ENCODE peak calls at places on chromosomes 11 and 22, in eight cellular contexts. L is progenitor cell of endocrine pancreas, O is astrocyte of the spinal cord, A is adrenal gland, E is gastrocnemius medialis, Z is osteoblast, D is A549, M is GM06990. C is an unnamed sample.

GRCh38 chr11:96012086-96012824 is 88.3 kb upstream of the MTMR2 start:
- DNase-seq in L (no peak), O (peak; percentile 87), Z (peak; percentile 87), D (peak; percentile 51), A (peak; percentile 26), M (peak; percentile 56), E (no peak), C (peak; percentile 60)

GRCh38 chr22:47295226-47295901 is 532.9 kb downstream of the TBC1D22A start:
- DNase-seq in A (no peak), L (no peak), M (no peak), E (no peak), O (no peak), Z (peak; percentile 68), D (no peak), C (no peak)

GRCh38 chr11:72773291-72773690 is 20.6 kb downstream of the STARD10 start:
- DNase-seq in D (no peak), L (no peak), M (no peak), A (peak; percentile 84), E (peak; percentile 59), O (peak; percentile 85), Z (peak; percentile 99), C (no peak)

GRCh38 chr22:34960005-34960404 is 106.0 kb upstream of the ISX start:
- DNase-seq in D (no peak), Z (no peak), M (no peak), A (no peak), L (no peak), O (no peak), E (no peak), C (no peak)

GRCh38 chr11:8913961-8914660 is 3.1 kb downstream of the AKIP1 start:
- DNase-seq in L (no peak), A (peak; percentile 43), D (peak; percentile 40), E (no peak), Z (peak; percentile 86), M (no peak), O (peak; percentile 41), C (peak; percentile 36)

GRCh38 chr11:62788991-62789390 is 1.8 kb downstream of the TMEM179B start:
- DNase-seq in M (no peak), A (no peak), O (no peak), L (no peak), Z (no peak), E (no peak), D (no peak), C (no peak)

GRCh38 chr22:38413085-38414008 is 41.7 kb downstream of the KCNJ4 start:
- DNase-seq in A (peak; percentile 35), Z (peak; percentile 94), O (no peak), L (no peak), M (no peak), E (no peak), D (no peak), C (no peak)

GRCh38 chr11:24324211-24324610 is 172.6 kb upstream of the LUZP2 start:
- DNase-seq in Z (peak; percentile 21), E (no peak), M (no peak), A (no peak), D (no peak), L (no peak), O (peak; percentile 43), C (no peak)

GRCh38 chr11:7657306-7658025 is 15.8 kb downstream of the CYB5R2 start:
- DNase-seq in Z (peak; percentile 88), M (no peak), D (peak; percentile 49), A (peak; percentile 72), O (peak; percentile 25), L (no peak), E (peak; percentile 45), C (peak; percentile 64)

GRCh38 chr11:1650034-1650917 is 20.7 kb downstream of the KRTAP5-5 start:
- DNase-seq in E (no peak), L (no peak), O (no peak), D (no peak), M (no peak), Z (peak; percentile 71), A (no peak), C (no peak)

GRCh38 chr11:74952752-74953151 is 3.7 kb downstream of the SPCS2 start:
- DNase-seq in D (no peak), E (no peak), A (no peak), Z (no peak), L (no peak), O (no peak), M (no peak), C (no peak)

GRCh38 chr11:8352090-8352489 is 88.4 kb upstream of the LMO1 start:
- DNase-seq in Z (no peak), E (no peak), M (no peak), A (no peak), L (no peak), D (no peak), O (no peak), C (no peak)

GRCh38 chr22:39651783-39652058 is 81.2 kb downstream of the CACNA1I start:
- DNase-seq in O (no peak), A (no peak), D (no peak), Z (no peak), M (no peak), E (no peak), L (no peak), C (no peak)

GRCh38 chr11:2220173-2220771 is 48.7 kb upstream of the TH start:
- DNase-seq in L (no peak), A (no peak), E (no peak), D (no peak), M (no peak), O (no peak), Z (no peak), C (no peak)

GRCh38 chr11:67504023-67504949 is 877 bp downstream of the PITPNM1 start:
- DNase-seq in M (no peak), Z (peak; percentile 96), E (no peak), O (peak; percentile 15), L (peak; percentile 44), D (peak; percentile 32), A (peak; percentile 61), C (peak; percentile 36)

DNA sequence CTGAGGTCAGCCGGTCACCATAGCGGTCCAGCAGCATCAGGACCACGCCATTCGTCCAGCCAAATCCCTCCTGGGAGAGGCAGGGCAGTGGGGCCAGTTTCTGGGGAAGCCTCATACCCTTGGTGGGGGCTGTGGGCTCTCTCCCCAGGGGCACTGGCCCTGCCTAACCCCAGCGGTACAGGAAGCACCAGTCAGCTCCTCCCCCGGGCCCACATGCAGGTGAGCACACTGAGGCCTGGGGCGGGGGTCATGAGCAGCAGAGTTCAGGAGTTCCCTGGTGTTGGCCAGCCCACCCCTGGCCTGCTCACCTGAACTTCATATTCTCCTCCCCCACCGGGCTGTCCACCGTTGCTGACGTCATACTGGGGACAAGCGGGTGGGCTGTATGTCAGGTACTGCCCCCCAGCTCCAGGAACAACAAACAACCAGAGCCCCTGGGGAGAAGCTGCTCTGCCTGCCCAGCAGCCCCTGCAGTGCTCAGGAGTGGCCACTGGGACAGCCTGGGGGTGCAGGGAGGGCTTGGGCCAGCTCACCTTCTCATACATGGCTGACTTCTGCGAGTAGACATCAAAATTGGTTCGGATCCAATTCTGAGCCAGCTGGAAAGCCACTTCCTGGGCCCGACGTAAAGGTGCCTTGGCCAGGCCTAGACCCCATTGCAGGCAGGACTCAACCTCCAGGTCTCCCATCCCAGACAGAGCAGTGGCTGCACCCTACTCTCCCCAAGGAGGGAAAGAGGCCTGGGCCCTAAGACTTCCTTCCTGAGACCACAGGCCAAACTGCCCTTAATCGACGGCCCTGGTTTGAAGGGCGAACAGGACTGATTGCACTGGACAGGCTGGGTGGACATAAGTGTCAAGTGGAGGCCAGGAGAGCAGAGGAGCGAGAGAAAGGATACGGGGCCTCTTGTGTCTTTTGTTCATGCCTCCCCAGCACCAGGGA is 20.8 kb downstream of the TREH start:
- DNase-seq in D (no peak), Z (peak; percentile 88), L (no peak), O (peak; percentile 25), A (no peak), E (no peak), M (no peak), C (peak; percentile 19)
- TF ChIP-seq CTCF in D (no peak), Z (peak; percentile 21), L (no peak), O (peak; percentile 38), A (no peak), E (no peak), M (no peak), C (no peak)

GRCh38 chr11:129885381-129885780 is 10.0 kb downstream of the NFRKB start:
- DNase-seq in A (no peak), M (no peak), D (no peak), L (no peak), O (no peak), Z (no peak), E (no peak), C (no peak)

GRCh38 chr11:129880311-129880710 is 15.1 kb downstream of the NFRKB start:
- DNase-seq in O (no peak), A (no peak), L (no peak), D (no peak), M (no peak), Z (no peak), E (no peak), C (no peak)

GRCh38 chr11:129884581-129884980 is 10.8 kb downstream of the NFRKB start:
- DNase-seq in L (no peak), O (no peak), A (no peak), D (no peak), M (no peak), Z (no peak), E (no peak), C (no peak)

DNA sequence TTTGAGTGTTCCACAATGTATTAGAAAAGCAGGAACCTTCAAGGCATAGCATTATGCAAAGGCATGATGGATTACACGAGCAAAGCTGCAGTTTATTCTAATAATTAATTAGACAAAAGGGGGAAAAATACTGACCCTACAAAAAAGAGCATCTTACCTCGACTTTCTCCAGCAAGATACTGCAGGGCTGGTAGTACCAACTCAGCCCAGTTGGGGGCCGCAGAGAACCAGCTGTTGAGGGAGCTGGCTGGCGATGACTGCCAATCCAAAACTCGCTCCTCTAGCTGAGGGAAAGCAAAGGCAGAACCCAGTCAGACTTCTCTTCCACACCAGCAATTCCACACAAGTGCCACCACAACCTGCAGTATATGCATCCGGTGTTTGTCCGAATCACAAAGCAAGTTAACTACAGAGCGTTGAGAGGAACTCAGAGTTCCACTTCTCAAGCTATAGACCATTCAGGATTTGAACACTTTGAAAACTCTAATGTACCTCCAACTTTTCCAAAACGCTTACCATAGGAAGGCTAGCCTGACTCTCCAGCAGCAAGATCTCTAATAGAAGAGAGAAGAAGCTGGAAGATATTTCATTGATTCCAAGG is 13.7 kb downstream of the NFRKB start:
- DNase-seq in E (no peak), D (peak; percentile 51), A (no peak), O (peak; percentile 10), Z (peak; percentile 91), M (no peak), L (peak; percentile 22), C (peak; percentile 58)
- TF ChIP-seq CTCF in E (no peak), D (peak; percentile 38), A (peak; percentile 48), O (peak; percentile 65), Z (peak; percentile 62), M (peak; percentile 57), L (peak; percentile 65), C (peak; percentile 28)

DNA sequence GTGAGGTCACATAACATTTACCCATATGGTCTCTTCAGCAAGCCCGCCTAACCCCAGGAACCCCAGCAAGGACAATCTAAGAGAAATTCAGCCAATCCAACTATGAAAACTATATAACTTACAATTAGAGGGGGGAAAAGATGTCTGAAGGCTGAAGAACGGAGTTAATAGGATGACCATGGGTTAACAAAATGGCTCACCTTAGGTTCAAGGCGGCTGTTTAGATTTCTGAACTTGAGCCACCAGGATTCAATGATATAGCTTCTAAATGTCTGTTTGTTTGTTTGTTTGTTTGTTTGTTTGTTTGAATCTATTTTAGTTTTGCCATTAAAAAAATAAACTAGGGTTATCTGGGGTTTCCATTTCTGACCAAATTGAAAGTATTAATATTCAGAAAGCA is 109.8 kb upstream of the ZC3H12C start:
- DNase-seq in A (no peak), E (no peak), L (no peak), O (no peak), Z (no peak), D (no peak), M (no peak), C (no peak)
- TF ChIP-seq CTCF in A (no peak), E (no peak), L (no peak), O (no peak), Z (no peak), D (no peak), M (no peak), C (no peak)

GRCh38 chr22:43848366-43849171 is 13.7 kb downstream of the SULT4A1 start:
- DNase-seq in L (no peak), M (no peak), E (no peak), O (peak; percentile 27), A (no peak), Z (peak; percentile 90), D (no peak), C (no peak)
- TF ChIP-seq CTCF in L (peak; percentile 71), M (peak; percentile 35), E (peak; percentile 25), O (peak; percentile 68), A (peak; percentile 24), Z (peak; percentile 52), D (peak; percentile 31), C (peak; percentile 37)